ENCODE peak calls at places on chromosomes 3 and 15, in six cellular contexts. O, P, E, U, V and S are unnamed samples.

GRCh38 chr3:71547254-71548198 is 36.0 kb downstream of the FOXP1 start:
- DNase-seq in U (no peak), O (no peak), E (no peak), P (no peak), V (no peak), S (no peak)

GRCh38 chr3:188125076-188125475 is 28.9 kb upstream of the LPP start:
- DNase-seq in P (no peak), U (no peak), E (no peak), V (no peak), O (no peak), S (no peak)

GRCh38 chr15:87843312-87843711 is 413.2 kb downstream of the NTRK3 start:
- DNase-seq in O (no peak), U (no peak), P (no peak), V (no peak), E (no peak), S (no peak)

GRCh38 chr3:184503647-184504046 is 57.9 kb upstream of the EPHB3 start:
- DNase-seq in O (no peak), E (no peak), U (no peak), V (no peak), P (no peak), S (no peak)

GRCh38 chr15:40766906-40767837 is 2.6 kb upstream of the C15orf62 start:
- DNase-seq in E (no peak), U (no peak), P (no peak), O (no peak), V (no peak), S (no peak)

GRCh38 chr3:184656991-184657669 is 54.7 kb downstream of the MAGEF1 start:
- DNase-seq in E (peak), O (peak), P (no peak), V (no peak), U (no peak), S (peak)

GRCh38 chr15:56984681-56985515 is 66.5 kb downstream of the TCF12 start:
- DNase-seq in V (peak), P (no peak), E (no peak), U (no peak), O (peak), S (no peak)

GRCh38 chr15:76866716-76867321 is 38.3 kb downstream of the SCAPER start:
- DNase-seq in E (no peak), P (no peak), O (peak), U (no peak), V (peak), S (no peak)

GRCh38 chr3:30554317-30554690 is 52.1 kb upstream of the TGFBR2 start:
- DNase-seq in E (no peak), O (peak), V (no peak), P (no peak), U (no peak), S (no peak)

GRCh38 chr15:36924076-36924475 is 176.3 kb downstream of the MEIS2 start:
- DNase-seq in E (no peak), O (no peak), P (no peak), V (no peak), U (no peak), S (no peak)

GRCh38 chr15:33310481-33311311 is at the start of gene RYR3:
- DNase-seq in V (peak), U (no peak), E (no peak), O (no peak), P (no peak), S (no peak)

GRCh38 chr15:77474310-77474986 is 53.8 kb downstream of the HMG20A start:
- DNase-seq in V (no peak), U (no peak), P (no peak), O (no peak), E (no peak), S (no peak)

GRCh38 chr3:58724376-58724775 is 57.8 kb upstream of the FAM3D start:
- DNase-seq in U (no peak), P (no peak), V (no peak), O (no peak), E (no peak), S (no peak)

GRCh38 chr3:38620236-38620635 is 29.3 kb downstream of the SCN5A start:
- DNase-seq in U (no peak), P (no peak), E (no peak), O (no peak), V (peak), S (no peak)

GRCh38 chr15:72358532-72359180 is 17.2 kb downstream of the HEXA start:
- DNase-seq in U (no peak), O (peak), V (peak), P (no peak), E (no peak), S (no peak)

GRCh38 chr15:73273181-73274002 is 95.4 kb downstream of the HCN4 start:
- DNase-seq in E (peak), P (peak), V (no peak), U (no peak), O (peak), S (no peak)

GRCh38 chr3:133895208-133896001 is at the start of gene RAB6B:
- DNase-seq in E (no peak), U (no peak), V (no peak), P (no peak), O (peak), S (no peak)